ENCODE peak calls at places on chromosomes 13 and 19, in six cellular contexts. Z, K, D, V, X and H are unnamed samples.
A peak's percentile ranks its signal among the peaks of the same experiment; 100 is the strongest.

GRCh38 chr13:44259045-44260042 is 114.3 kb upstream of the SERP2 start:
- DNase-seq in Z (peak; percentile 66), V (peak; percentile 91), D (no peak), X (no peak), K (no peak), H (no peak)

GRCh38 chr13:84430015-84430414 is 547.7 kb upstream of the SLITRK1 start:
- DNase-seq in V (no peak), Z (peak; percentile 40), X (no peak), D (no peak), K (no peak), H (no peak)

GRCh38 chr19:51457351-51458013 is 772 bp downstream of the SIGLEC8 start:
- DNase-seq in D (no peak), Z (no peak), K (no peak), X (no peak), V (no peak), H (no peak)

GRCh38 chr13:53064721-53065120 is 36.1 kb downstream of the OLFM4 start:
- DNase-seq in X (no peak), K (no peak), D (no peak), Z (no peak), V (no peak), H (no peak)

GRCh38 chr13:32081591-32081990 is 50.0 kb downstream of the FRY start:
- DNase-seq in X (no peak), Z (no peak), K (no peak), D (no peak), V (no peak), H (no peak)

GRCh38 chr19:18251587-18252369 is 22.5 kb downstream of the IQCN start:
- DNase-seq in Z (peak; percentile 63), X (peak; percentile 70), D (peak; percentile 76), V (peak; percentile 73), K (peak; percentile 75), H (peak; percentile 81)

GRCh38 chr13:23418776-23419683 is 14.5 kb downstream of the SACS start:
- DNase-seq in X (no peak), K (no peak), Z (no peak), D (no peak), V (no peak), H (no peak)

GRCh38 chr13:42086582-42086981 is 38.1 kb downstream of the DGKH start:
- DNase-seq in V (no peak), X (no peak), K (no peak), Z (no peak), D (no peak), H (no peak)

GRCh38 chr13:76791290-76791664 is 94.9 kb downstream of the KCTD12 start:
- DNase-seq in Z (no peak), X (peak; percentile 1), V (no peak), K (no peak), D (no peak), H (peak; percentile 9)

GRCh38 chr13:109945206-109945960 is 159.0 kb upstream of the IRS2 start:
- DNase-seq in Z (peak; percentile 79), K (no peak), D (peak; percentile 57), V (peak; percentile 61), X (no peak), H (no peak)

GRCh38 chr13:25945596-25945995 is 106.2 kb downstream of the SHISA2 start:
- DNase-seq in Z (no peak), D (no peak), V (no peak), K (no peak), X (no peak), H (no peak)

GRCh38 chr13:26589754-26590153 is 32.3 kb downstream of the WASF3 start:
- DNase-seq in K (no peak), D (no peak), Z (peak; percentile 56), V (peak; percentile 54), X (no peak), H (no peak)

GRCh38 chr19:37902668-37903067 is 3.7 kb downstream of the WDR87 start:
- DNase-seq in X (peak; percentile 73), V (peak; percentile 71), D (peak; percentile 84), K (peak; percentile 78), Z (peak; percentile 70), H (peak; percentile 84)

GRCh38 chr13:104534847-104535246 is 1468.6 kb upstream of the SLC10A2 start:
- DNase-seq in D (no peak), X (peak; percentile 9), Z (no peak), K (no peak), V (no peak), H (peak; percentile 41)

DNA sequence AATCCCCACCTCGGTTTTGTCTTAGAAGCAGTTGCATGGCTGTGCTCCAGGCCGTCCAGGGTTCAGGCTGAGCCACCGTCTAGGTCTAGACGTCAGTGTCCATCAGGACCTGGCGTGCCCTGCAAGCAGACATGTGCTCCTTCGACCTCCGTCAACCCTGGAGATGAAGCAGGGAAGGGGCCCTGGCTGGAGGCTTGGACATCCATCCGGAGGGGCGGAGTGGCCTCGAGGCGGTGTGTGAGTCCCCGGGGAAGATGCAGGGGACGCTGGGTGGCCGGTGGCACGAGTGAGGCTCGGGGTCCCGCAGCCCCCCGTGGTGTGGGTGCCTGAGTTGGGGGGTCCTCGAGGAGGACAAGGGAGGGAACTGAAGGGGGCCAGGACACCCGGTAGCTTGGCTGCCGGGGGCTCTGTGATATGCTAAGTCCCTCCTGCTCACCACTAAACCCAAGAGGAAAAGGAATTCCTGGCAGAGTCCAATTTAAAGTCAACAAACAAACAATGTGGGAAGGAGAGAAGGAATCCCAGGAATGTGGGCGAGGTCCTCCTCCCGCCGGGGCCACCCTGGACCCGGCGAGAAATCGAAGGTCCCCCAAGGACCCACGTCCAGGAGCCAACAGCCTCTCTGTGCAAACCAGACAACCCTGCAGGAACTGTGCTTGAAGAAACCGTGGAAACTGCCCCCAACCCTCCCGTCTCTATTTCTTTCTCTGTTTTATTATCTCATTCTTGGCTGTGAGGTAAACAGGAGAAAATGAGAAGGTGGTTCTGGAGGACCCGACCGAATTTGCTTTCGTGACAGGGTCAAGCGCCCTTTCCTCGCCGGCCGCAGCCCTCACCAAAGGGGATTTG is 14.8 kb upstream of the PTBP1 start:
- DNase-seq in Z (peak; percentile 33), X (peak; percentile 59), K (peak; percentile 57), V (peak; percentile 58), D (no peak), H (peak; percentile 95)
- H2AK5ac ChIP-seq in Z (peak overlapping the region; percentile 98), X (peak overlapping the region; percentile 82), K (peak overlapping the region; percentile 89), V (peak overlapping the region; percentile 83), D (peak overlapping the region; percentile 38), H (no peak overlapping the region)

GRCh38 chr13:33524086-33524485 is 238.5 kb upstream of the STARD13 start:
- DNase-seq in Z (peak; percentile 92), D (no peak), V (peak; percentile 41), K (no peak), X (no peak), H (no peak)
- H3K36me3 ChIP-seq in Z (no peaks in the 10 kb centered on the region), D (no peaks in the 10 kb centered on the region), V (no peaks in the 10 kb centered on the region), K (no peaks in the 10 kb centered on the region), X (no peaks in the 10 kb centered on the region), H (no peaks in the 10 kb centered on the region)

GRCh38 chr19:3984584-3984907 is 717 bp downstream of the EEF2 start:
- DNase-seq in Z (no peak), K (no peak), X (no peak), D (no peak), V (no peak), H (no peak)
- H3K4ac ChIP-seq in Z (peak overlapping the region; percentile 96), K (no peak overlapping the region), X (peak overlapping the region; percentile 27), D (peak overlapping the region; percentile 84), V (peak overlapping the region; percentile 58), H (peak overlapping the region; percentile 73)

DNA sequence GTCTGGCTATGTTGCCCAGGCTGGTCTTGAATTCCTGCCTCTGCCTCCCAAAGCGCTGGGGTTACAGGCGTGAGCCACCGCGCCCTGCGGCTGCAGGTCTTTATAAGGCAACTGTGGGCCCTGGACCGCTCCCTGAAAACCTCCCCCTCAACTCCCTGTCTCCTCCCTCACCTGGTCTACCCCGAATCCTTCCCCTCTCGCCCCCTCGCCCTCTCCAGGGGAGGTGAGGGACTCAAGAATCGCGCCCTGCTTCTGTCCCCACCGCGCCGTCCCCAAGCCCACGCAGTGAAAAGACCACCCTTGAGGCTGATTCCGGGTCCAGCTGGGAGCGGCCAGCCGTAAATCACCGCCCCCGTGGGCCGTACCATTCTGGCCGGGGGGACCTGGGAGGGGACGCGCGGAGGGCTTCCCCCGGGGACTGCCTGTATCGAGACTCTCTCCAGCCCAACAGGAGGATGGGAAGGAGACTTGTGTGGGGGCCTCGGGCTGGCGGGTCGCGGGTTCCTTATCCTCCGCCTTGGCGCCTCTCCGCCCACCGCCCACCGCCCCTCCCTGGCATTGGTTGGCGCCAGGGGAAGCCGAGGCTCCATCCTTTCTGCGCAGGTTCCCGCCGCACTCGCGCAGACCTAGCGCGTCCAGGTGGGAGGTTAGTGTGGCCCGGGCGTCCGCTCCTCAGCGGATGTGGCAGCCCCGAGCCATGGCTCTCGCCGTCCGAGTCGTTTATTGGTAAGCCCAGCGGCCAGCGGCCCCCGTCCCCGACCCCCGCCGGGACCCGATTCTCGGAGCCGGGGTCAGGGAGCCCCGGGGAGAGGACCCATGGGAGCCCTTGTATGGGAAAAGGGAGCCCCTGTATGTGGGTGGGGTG is at the start of gene SELENOW:
- DNase-seq in Z (peak; percentile 46), D (peak; percentile 67), K (peak; percentile 87), V (peak; percentile 79), X (peak; percentile 46), H (peak; percentile 92)
- H2AK5ac ChIP-seq in Z (peak within 1 kb of the TSS; percentile 74), D (peak within 1 kb of the TSS; percentile 18), K (no peak within 1 kb of the TSS), V (no peak within 1 kb of the TSS), X (no peak within 1 kb of the TSS), H (peak within 1 kb of the TSS; percentile 32)

DNA sequence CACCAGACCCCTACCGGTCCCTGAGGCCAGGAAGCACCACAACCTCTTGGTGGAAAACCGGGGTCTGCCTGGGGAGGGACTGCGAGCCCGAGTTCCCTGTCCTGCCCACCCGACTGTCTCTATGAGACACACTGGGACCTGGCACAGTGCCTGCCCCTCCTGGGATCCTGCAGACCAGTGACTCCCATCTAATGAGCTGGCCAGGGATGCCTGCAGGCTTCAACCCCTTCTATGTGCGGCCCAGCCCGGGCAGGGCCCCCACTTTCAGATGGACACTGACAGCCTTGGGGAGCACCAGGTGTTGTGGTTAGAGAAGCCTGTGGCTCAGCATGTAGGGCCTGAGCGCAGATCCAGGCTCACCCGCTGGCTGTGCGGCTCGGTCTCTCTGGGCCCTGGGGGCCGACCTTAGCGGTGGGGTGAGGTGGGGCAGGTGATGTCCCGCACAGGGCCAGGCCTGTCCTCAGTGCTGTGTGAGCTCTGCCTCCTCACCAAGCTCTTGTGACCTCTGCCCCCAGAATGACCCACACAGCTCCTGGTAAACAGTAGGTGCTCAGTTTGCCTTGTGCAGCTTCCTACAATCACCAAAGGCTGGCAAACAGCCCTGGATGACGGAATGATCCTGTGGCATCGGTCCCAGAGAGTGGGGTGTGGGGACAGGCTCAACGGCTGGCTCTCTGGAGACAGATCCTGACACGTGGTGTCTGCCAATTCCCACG is 17.9 kb upstream of the CACTIN start:
- DNase-seq in X (no peak), K (no peak), V (no peak), D (no peak), Z (peak; percentile 49), H (no peak)
- H3K36me3 ChIP-seq in X (peaks cover 2% of the 10 kb centered on the region), K (peaks cover 16% of the 10 kb centered on the region), V (peaks cover 88% of the 10 kb centered on the region), D (peaks cover 64% of the 10 kb centered on the region), Z (peaks cover 46% of the 10 kb centered on the region), H (peaks cover 1% of the 10 kb centered on the region)

GRCh38 chr19:53868091-53868891 is 608 bp downstream of the MYADM start:
- DNase-seq in Z (peak; percentile 42), K (no peak), D (peak; percentile 51), V (peak; percentile 76), X (no peak), H (peak; percentile 88)
- H3K4ac ChIP-seq in Z (peak overlapping the region; percentile 95), K (no peak overlapping the region), D (peak overlapping the region; percentile 95), V (peak overlapping the region; percentile 94), X (peak overlapping the region; percentile 96), H (peak overlapping the region; percentile 94)

DNA sequence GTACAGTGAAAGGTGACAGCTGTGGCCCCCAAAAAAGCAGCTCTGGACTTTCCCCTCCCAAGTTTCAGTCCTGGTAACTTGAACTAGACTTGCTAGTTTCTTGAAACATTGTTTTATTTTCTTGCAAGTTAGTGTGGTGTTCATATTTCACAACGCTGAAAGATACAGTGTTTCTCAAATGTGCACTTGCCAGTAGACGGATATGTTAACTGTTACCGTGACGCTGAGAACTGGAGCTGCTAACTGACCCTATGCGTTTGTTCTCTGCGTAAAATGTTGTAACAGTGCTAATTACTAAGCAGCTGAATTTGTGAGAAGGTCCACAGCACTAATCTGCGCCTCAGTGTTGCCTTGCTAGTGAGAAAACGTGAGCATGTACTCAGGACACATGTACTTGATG is 79.6 kb downstream of the GGACT start:
- DNase-seq in X (no peak), Z (no peak), V (no peak), D (no peak), K (no peak), H (no peak)
- H2AK5ac ChIP-seq in X (peak overlapping the region; percentile 90), Z (no peak overlapping the region), V (no peak overlapping the region), D (no peak overlapping the region), K (no peak overlapping the region), H (no peak overlapping the region)